ENCODE peak calls at places on chromosomes 3 and 15, in ten cellular contexts. C, M, S, B, Q, Y, J, V, K and E are unnamed samples.
A peak's percentile ranks its signal among the peaks of the same experiment; 100 is the strongest.

GRCh38 chr3:56839784-56840724 is 38.3 kb upstream of the ARHGEF3 start:
- DNase-seq in C (peak; percentile 7), M (no peak), S (no peak), B (no peak), Q (no peak), Y (no peak), J (no peak), V (no peak), K (no peak), E (no peak)

GRCh38 chr3:126540946-126541627 is 17.1 kb downstream of the CHST13 start:
- DNase-seq in C (no peak), M (peak; percentile 10), S (no peak), B (no peak), Q (no peak), Y (no peak), J (no peak), V (no peak), K (peak; percentile 33), E (no peak)

GRCh38 chr3:50961361-50961760 is 286.6 kb downstream of the DOCK3 start:
- DNase-seq in C (no peak), M (no peak), S (no peak), B (no peak), Q (no peak), Y (no peak), J (no peak), V (no peak), K (no peak), E (no peak)

GRCh38 chr15:31311735-31312134 is 14.9 kb upstream of the KLF13 start:
- DNase-seq in C (no peak), M (no peak), S (no peak), B (no peak), Q (no peak), Y (no peak), J (no peak), V (no peak), K (no peak), E (no peak)

GRCh38 chr3:152970851-152971250 is 135.9 kb downstream of the P2RY1 start:
- DNase-seq in C (no peak), M (no peak), S (no peak), B (no peak), Q (no peak), Y (no peak), J (no peak), V (no peak), K (no peak), E (no peak)

GRCh38 chr3:32684029-32684799 is 774 bp upstream of the CNOT10 start:
- DNase-seq in C (no peak), M (no peak), S (no peak), B (no peak), Q (no peak), Y (no peak), J (no peak), V (no peak), K (no peak), E (no peak)

GRCh38 chr3:29441020-29441324 is 160.1 kb downstream of the RBMS3 start:
- DNase-seq in C (no peak), M (no peak), S (no peak), B (no peak), Q (no peak), Y (no peak), J (no peak), V (no peak), K (no peak), E (no peak)

GRCh38 chr3:129690963-129691362 is 84.5 kb upstream of the PLXND1 start:
- DNase-seq in C (no peak), M (no peak), S (no peak), B (no peak), Q (no peak), Y (no peak), J (no peak), V (no peak), K (no peak), E (no peak)

GRCh38 chr15:80911821-80912220 is 77.8 kb downstream of the MESD start:
- DNase-seq in C (no peak), M (no peak), S (no peak), B (no peak), Q (no peak), Y (no peak), J (no peak), V (no peak), K (no peak), E (no peak)

GRCh38 chr15:55993804-55994539 is 560 bp upstream of the NEDD4 start:
- DNase-seq in C (peak; percentile 50), M (peak; percentile 22), S (peak; percentile 19), B (no peak), Q (no peak), Y (no peak), J (no peak), V (no peak), K (no peak), E (peak; percentile 31)

GRCh38 chr3:134340362-134340997 is 33.8 kb downstream of the AMOTL2 start:
- DNase-seq in C (no peak), M (no peak), S (no peak), B (no peak), Q (no peak), Y (no peak), J (no peak), V (no peak), K (no peak), E (no peak)

GRCh38 chr3:141275973-141276372 is 44.3 kb downstream of the PXYLP1 start:
- DNase-seq in C (no peak), M (no peak), S (no peak), B (no peak), Q (no peak), Y (no peak), J (no peak), V (no peak), K (no peak), E (no peak)

GRCh38 chr3:43035801-43036340 is 56.8 kb downstream of the GASK1A start:
- DNase-seq in C (no peak), M (no peak), S (no peak), B (no peak), Q (no peak), Y (no peak), J (peak; percentile 2), V (no peak), K (no peak), E (no peak)

GRCh38 chr3:185866995-185867394 is 42.2 kb upstream of the IGF2BP2 start:
- DNase-seq in C (no peak), M (no peak), S (no peak), B (no peak), Q (no peak), Y (no peak), J (no peak), V (no peak), K (no peak), E (no peak)

GRCh38 chr3:123343296-123344174 is 105.4 kb downstream of the ADCY5 start:
- DNase-seq in C (no peak), M (no peak), S (no peak), B (no peak), Q (no peak), Y (no peak), J (no peak), V (no peak), K (no peak), E (no peak)

GRCh38 chr3:156892701-156893100 is 66.5 kb downstream of the LEKR1 start:
- DNase-seq in C (no peak), M (no peak), S (no peak), B (no peak), Q (no peak), Y (no peak), J (no peak), V (no peak), K (no peak), E (no peak)

GRCh38 chr3:14913071-14913925 is 34.1 kb upstream of the NR2C2 start:
- DNase-seq in C (no peak), M (no peak), S (no peak), B (no peak), Q (no peak), Y (no peak), J (no peak), V (no peak), K (no peak), E (no peak)

GRCh38 chr3:111164621-111165020 is 93.0 kb downstream of the NECTIN3 start:
- DNase-seq in C (no peak), M (no peak), S (no peak), B (no peak), Q (no peak), Y (no peak), J (no peak), V (no peak), K (no peak), E (no peak)

GRCh38 chr15:77808581-77809198 is 176.0 kb upstream of the LINGO1 start:
- DNase-seq in C (no peak), M (no peak), S (no peak), B (no peak), Q (no peak), Y (no peak), J (no peak), V (no peak), K (no peak), E (no peak)

GRCh38 chr15:91522609-91523332 is 330.7 kb upstream of the SLCO3A1 start:
- DNase-seq in C (peak; percentile 60), M (no peak), S (no peak), B (no peak), Q (no peak), Y (no peak), J (peak; percentile 14), V (no peak), K (no peak), E (peak; percentile 54)

GRCh38 chr3:11010406-11011165 is 18.0 kb downstream of the SLC6A1 start:
- DNase-seq in C (no peak), M (no peak), S (no peak), B (no peak), Q (no peak), Y (no peak), J (no peak), V (no peak), K (no peak), E (no peak)

GRCh38 chr3:12175844-12176453 is 17.2 kb upstream of the TIMP4 start:
- DNase-seq in C (peak; percentile 62), M (peak; percentile 74), S (peak; percentile 26), B (peak; percentile 7), Q (no peak), Y (no peak), J (peak; percentile 55), V (peak; percentile 38), K (peak; percentile 84), E (no peak)

GRCh38 chr15:78002996-78003395 is 74.5 kb downstream of the TBC1D2B start:
- DNase-seq in C (no peak), M (no peak), S (no peak), B (no peak), Q (no peak), Y (no peak), J (no peak), V (no peak), K (no peak), E (no peak)

GRCh38 chr3:136074546-136074945 is 109.0 kb downstream of the PPP2R3A start:
- DNase-seq in C (peak; percentile 35), M (no peak), S (no peak), B (no peak), Q (no peak), Y (no peak), J (no peak), V (no peak), K (no peak), E (no peak)

GRCh38 chr15:39135989-39136388 is 444.9 kb upstream of the THBS1 start:
- DNase-seq in C (peak; percentile 48), M (no peak), S (no peak), B (no peak), Q (no peak), Y (no peak), J (no peak), V (no peak), K (no peak), E (no peak)

GRCh38 chr15:72184165-72184811 is 13.3 kb downstream of the GRAMD2A start:
- DNase-seq in C (peak; percentile 71), M (peak; percentile 66), S (no peak), B (no peak), Q (no peak), Y (no peak), J (no peak), V (no peak), K (peak; percentile 65), E (no peak)